ENCODE peak calls at places on chromosomes 13 and 19, in nine cellular contexts. One of them, this sample, is unnamed.

GRCh38 chr13:112346173-112346898 is 29.8 kb upstream of the SPACA7 start:
- DNase-seq in endothelial cell of umbilical vein: no peak
- DNase-seq in A549: no peak
- DNase-seq in ovary: no peak
- DNase-seq in adrenal gland: no peak
- DNase-seq in HCT116: peak; percentile 18
- DNase-seq in IMR-90: no peak
- DNase-seq in tibial nerve: no peak
- DNase-seq in suprapubic skin: peak; percentile 79
- DNase-seq in this sample: no peak

GRCh38 chr19:16078759-16079707 is 2.7 kb downstream of the TPM4 start:
- DNase-seq in endothelial cell of umbilical vein: peak; percentile 98
- DNase-seq in A549: peak; percentile 85
- DNase-seq in ovary: peak; percentile 79
- DNase-seq in adrenal gland: peak; percentile 72
- DNase-seq in HCT116: peak; percentile 67
- DNase-seq in IMR-90: peak; percentile 98
- DNase-seq in tibial nerve: peak; percentile 69
- DNase-seq in suprapubic skin: peak; percentile 87
- DNase-seq in this sample: peak; percentile 37

GRCh38 chr19:16561382-16561781 is 10.8 kb downstream of the SLC35E1 start:
- DNase-seq in endothelial cell of umbilical vein: no peak
- DNase-seq in A549: no peak
- DNase-seq in ovary: no peak
- DNase-seq in adrenal gland: no peak
- DNase-seq in HCT116: no peak
- DNase-seq in IMR-90: no peak
- DNase-seq in tibial nerve: no peak
- DNase-seq in suprapubic skin: no peak
- DNase-seq in this sample: no peak

GRCh38 chr13:59677430-59677829 is 486.3 kb downstream of the DIAPH3 start:
- DNase-seq in endothelial cell of umbilical vein: no peak
- DNase-seq in A549: no peak
- DNase-seq in ovary: no peak
- DNase-seq in adrenal gland: no peak
- DNase-seq in HCT116: no peak
- DNase-seq in IMR-90: no peak
- DNase-seq in tibial nerve: no peak
- DNase-seq in suprapubic skin: no peak
- DNase-seq in this sample: no peak

GRCh38 chr19:13206581-13206980 is 56.4 kb downstream of the IER2 start:
- DNase-seq in endothelial cell of umbilical vein: no peak
- DNase-seq in A549: no peak
- DNase-seq in ovary: no peak
- DNase-seq in adrenal gland: no peak
- DNase-seq in HCT116: no peak
- DNase-seq in IMR-90: no peak
- DNase-seq in tibial nerve: no peak
- DNase-seq in suprapubic skin: no peak
- DNase-seq in this sample: no peak

GRCh38 chr19:13795595-13796300 is 505 bp downstream of the ZSWIM4 start:
- DNase-seq in endothelial cell of umbilical vein: peak; percentile 25
- DNase-seq in A549: peak; percentile 23
- DNase-seq in ovary: no peak
- DNase-seq in adrenal gland: no peak
- DNase-seq in HCT116: no peak
- DNase-seq in IMR-90: peak; percentile 28
- DNase-seq in tibial nerve: no peak
- DNase-seq in suprapubic skin: no peak
- DNase-seq in this sample: peak; percentile 54

GRCh38 chr19:11160119-11160768 is 4.7 kb upstream of the SPC24 start:
- DNase-seq in endothelial cell of umbilical vein: peak; percentile 49
- DNase-seq in A549: no peak
- DNase-seq in ovary: no peak
- DNase-seq in adrenal gland: no peak
- DNase-seq in HCT116: no peak
- DNase-seq in IMR-90: peak; percentile 73
- DNase-seq in tibial nerve: no peak
- DNase-seq in suprapubic skin: no peak
- DNase-seq in this sample: no peak

GRCh38 chr13:23959231-23959862 is 62.0 kb upstream of the C1QTNF9B start:
- DNase-seq in endothelial cell of umbilical vein: no peak
- DNase-seq in A549: no peak
- DNase-seq in ovary: no peak
- DNase-seq in adrenal gland: no peak
- DNase-seq in HCT116: no peak
- DNase-seq in IMR-90: peak; percentile 43
- DNase-seq in tibial nerve: no peak
- DNase-seq in suprapubic skin: no peak
- DNase-seq in this sample: no peak

GRCh38 chr13:34869737-34870136 is 72.3 kb upstream of the NBEA start:
- DNase-seq in endothelial cell of umbilical vein: no peak
- DNase-seq in A549: no peak
- DNase-seq in ovary: no peak
- DNase-seq in adrenal gland: no peak
- DNase-seq in HCT116: no peak
- DNase-seq in IMR-90: no peak
- DNase-seq in tibial nerve: no peak
- DNase-seq in suprapubic skin: no peak
- DNase-seq in this sample: no peak

GRCh38 chr13:26914624-26915023 is 154.0 kb upstream of the GPR12 start:
- DNase-seq in endothelial cell of umbilical vein: no peak
- DNase-seq in A549: no peak
- DNase-seq in ovary: no peak
- DNase-seq in adrenal gland: no peak
- DNase-seq in HCT116: peak; percentile 6
- DNase-seq in IMR-90: no peak
- DNase-seq in tibial nerve: no peak
- DNase-seq in suprapubic skin: peak; percentile 37
- DNase-seq in this sample: no peak

GRCh38 chr19:5536337-5536894 is 31.3 kb downstream of the TINCR start:
- DNase-seq in endothelial cell of umbilical vein: no peak
- DNase-seq in A549: peak; percentile 23
- DNase-seq in ovary: peak; percentile 78
- DNase-seq in adrenal gland: peak; percentile 63
- DNase-seq in HCT116: peak; percentile 51
- DNase-seq in IMR-90: peak; percentile 33
- DNase-seq in tibial nerve: no peak
- DNase-seq in suprapubic skin: no peak
- DNase-seq in this sample: peak; percentile 70

GRCh38 chr13:112806761-112807652 is 117.2 kb downstream of the ATP11A start:
- DNase-seq in endothelial cell of umbilical vein: no peak
- DNase-seq in A549: no peak
- DNase-seq in ovary: no peak
- DNase-seq in adrenal gland: peak; percentile 79
- DNase-seq in HCT116: no peak
- DNase-seq in IMR-90: peak; percentile 47
- DNase-seq in tibial nerve: no peak
- DNase-seq in suprapubic skin: no peak
- DNase-seq in this sample: no peak

GRCh38 chr19:43634877-43635560 is 4.6 kb downstream of the CADM4 start:
- DNase-seq in endothelial cell of umbilical vein: no peak
- DNase-seq in A549: no peak
- DNase-seq in ovary: peak; percentile 64
- DNase-seq in adrenal gland: no peak
- DNase-seq in HCT116: no peak
- DNase-seq in IMR-90: no peak
- DNase-seq in tibial nerve: no peak
- DNase-seq in suprapubic skin: no peak
- DNase-seq in this sample: no peak

GRCh38 chr13:91817250-91817649 is 418.8 kb downstream of the GPC5 start:
- DNase-seq in endothelial cell of umbilical vein: peak; percentile 19
- DNase-seq in A549: peak; percentile 17
- DNase-seq in ovary: no peak
- DNase-seq in adrenal gland: no peak
- DNase-seq in HCT116: no peak
- DNase-seq in IMR-90: peak; percentile 13
- DNase-seq in tibial nerve: no peak
- DNase-seq in suprapubic skin: no peak
- DNase-seq in this sample: no peak

GRCh38 chr19:2129892-2130770 is 21.2 kb downstream of the AP3D1 start:
- DNase-seq in endothelial cell of umbilical vein: no peak
- DNase-seq in A549: no peak
- DNase-seq in ovary: no peak
- DNase-seq in adrenal gland: no peak
- DNase-seq in HCT116: no peak
- DNase-seq in IMR-90: no peak
- DNase-seq in tibial nerve: no peak
- DNase-seq in suprapubic skin: no peak
- DNase-seq in this sample: no peak

GRCh38 chr13:39587939-39588338 is 15.1 kb downstream of the LHFPL6 start:
- DNase-seq in endothelial cell of umbilical vein: no peak
- DNase-seq in A549: no peak
- DNase-seq in ovary: no peak
- DNase-seq in adrenal gland: no peak
- DNase-seq in HCT116: no peak
- DNase-seq in IMR-90: no peak
- DNase-seq in tibial nerve: no peak
- DNase-seq in suprapubic skin: no peak
- DNase-seq in this sample: no peak

GRCh38 chr13:107043016-107043957 is 475.4 kb upstream of the ARGLU1 start:
- DNase-seq in endothelial cell of umbilical vein: no peak
- DNase-seq in A549: no peak
- DNase-seq in ovary: no peak
- DNase-seq in adrenal gland: no peak
- DNase-seq in HCT116: no peak
- DNase-seq in IMR-90: peak; percentile 34
- DNase-seq in tibial nerve: no peak
- DNase-seq in suprapubic skin: no peak
- DNase-seq in this sample: no peak

GRCh38 chr19:18894254-18895037 is 1.5 kb downstream of the CERS1 start:
- DNase-seq in endothelial cell of umbilical vein: no peak
- DNase-seq in A549: no peak
- DNase-seq in ovary: no peak
- DNase-seq in adrenal gland: no peak
- DNase-seq in HCT116: no peak
- DNase-seq in IMR-90: peak; percentile 35
- DNase-seq in tibial nerve: no peak
- DNase-seq in suprapubic skin: no peak
- DNase-seq in this sample: no peak

GRCh38 chr13:26111797-26112196 is 60.0 kb upstream of the SHISA2 start:
- DNase-seq in endothelial cell of umbilical vein: no peak
- DNase-seq in A549: no peak
- DNase-seq in ovary: no peak
- DNase-seq in adrenal gland: no peak
- DNase-seq in HCT116: no peak
- DNase-seq in IMR-90: no peak
- DNase-seq in tibial nerve: no peak
- DNase-seq in suprapubic skin: no peak
- DNase-seq in this sample: no peak

GRCh38 chr19:58218899-58219298 is 9.8 kb upstream of the ZNF544 start:
- DNase-seq in endothelial cell of umbilical vein: peak; percentile 20
- DNase-seq in A549: peak; percentile 55
- DNase-seq in ovary: no peak
- DNase-seq in adrenal gland: no peak
- DNase-seq in HCT116: peak; percentile 40
- DNase-seq in IMR-90: no peak
- DNase-seq in tibial nerve: no peak
- DNase-seq in suprapubic skin: no peak
- DNase-seq in this sample: no peak

GRCh38 chr13:81872581-81872980 is 1531.7 kb upstream of the SPRY2 start:
- DNase-seq in endothelial cell of umbilical vein: no peak
- DNase-seq in A549: peak; percentile 14
- DNase-seq in ovary: no peak
- DNase-seq in adrenal gland: no peak
- DNase-seq in HCT116: peak; percentile 12
- DNase-seq in IMR-90: no peak
- DNase-seq in tibial nerve: no peak
- DNase-seq in suprapubic skin: no peak
- DNase-seq in this sample: no peak

GRCh38 chr13:99655351-99656091 is 154.2 kb downstream of the TM9SF2 start:
- DNase-seq in endothelial cell of umbilical vein: no peak
- DNase-seq in A549: peak; percentile 96
- DNase-seq in ovary: no peak
- DNase-seq in adrenal gland: no peak
- DNase-seq in HCT116: peak; percentile 90
- DNase-seq in IMR-90: peak; percentile 24
- DNase-seq in tibial nerve: no peak
- DNase-seq in suprapubic skin: no peak
- DNase-seq in this sample: no peak

GRCh38 chr13:99774644-99775043 is 196.9 kb downstream of the ZIC5 start:
- DNase-seq in endothelial cell of umbilical vein: no peak
- DNase-seq in A549: no peak
- DNase-seq in ovary: no peak
- DNase-seq in adrenal gland: no peak
- DNase-seq in HCT116: no peak
- DNase-seq in IMR-90: no peak
- DNase-seq in tibial nerve: no peak
- DNase-seq in suprapubic skin: no peak
- DNase-seq in this sample: no peak

GRCh38 chr13:102584423-102584822 is 12.4 kb upstream of the TPP2 start:
- DNase-seq in endothelial cell of umbilical vein: no peak
- DNase-seq in A549: no peak
- DNase-seq in ovary: no peak
- DNase-seq in adrenal gland: no peak
- DNase-seq in HCT116: no peak
- DNase-seq in IMR-90: no peak
- DNase-seq in tibial nerve: no peak
- DNase-seq in suprapubic skin: no peak
- DNase-seq in this sample: no peak
- TF ChIP-seq POLR2A in endothelial cell of umbilical vein: no peak
- TF ChIP-seq POLR2A in A549: no peak
- TF ChIP-seq POLR2A in ovary: no peak
- TF ChIP-seq POLR2A in adrenal gland: no peak
- TF ChIP-seq POLR2A in HCT116: no peak
- TF ChIP-seq POLR2A in IMR-90: no peak
- TF ChIP-seq POLR2A in tibial nerve: no peak
- TF ChIP-seq POLR2A in suprapubic skin: no peak
- TF ChIP-seq POLR2A in this sample: no peak

GRCh38 chr13:44021422-44021821 is 141.7 kb downstream of the LACC1 start:
- DNase-seq in endothelial cell of umbilical vein: no peak
- DNase-seq in A549: no peak
- DNase-seq in ovary: no peak
- DNase-seq in adrenal gland: no peak
- DNase-seq in HCT116: no peak
- DNase-seq in IMR-90: no peak
- DNase-seq in tibial nerve: no peak
- DNase-seq in suprapubic skin: no peak
- DNase-seq in this sample: no peak
- H3K27ac ChIP-seq in endothelial cell of umbilical vein: no peak overlapping the region
- H3K27ac ChIP-seq in A549: no peak overlapping the region
- H3K27ac ChIP-seq in ovary: no peak overlapping the region
- H3K27ac ChIP-seq in adrenal gland: no peak overlapping the region
- H3K27ac ChIP-seq in HCT116: no peak overlapping the region
- H3K27ac ChIP-seq in IMR-90: no peak overlapping the region
- H3K27ac ChIP-seq in tibial nerve: no peak overlapping the region
- H3K27ac ChIP-seq in suprapubic skin: no peak overlapping the region
- H3K27ac ChIP-seq in this sample: no peak overlapping the region

GRCh38 chr19:55599468-55600335 is at the start of the genes FIZ1 and ZNF524:
- DNase-seq in endothelial cell of umbilical vein: peak; percentile 99
- DNase-seq in A549: peak; percentile 99
- DNase-seq in ovary: peak; percentile 99
- DNase-seq in adrenal gland: peak; percentile 99
- DNase-seq in HCT116: peak; percentile 97
- DNase-seq in IMR-90: peak; percentile 98
- DNase-seq in tibial nerve: peak; percentile 98
- DNase-seq in suprapubic skin: peak; percentile 100
- DNase-seq in this sample: peak; percentile 99
- TF ChIP-seq POLR2A in endothelial cell of umbilical vein: no peak
- TF ChIP-seq POLR2A in A549: peak; percentile 33
- TF ChIP-seq POLR2A in ovary: peak; percentile 17
- TF ChIP-seq POLR2A in adrenal gland: no peak
- TF ChIP-seq POLR2A in HCT116: peak; percentile 50
- TF ChIP-seq POLR2A in IMR-90: peak; percentile 64
- TF ChIP-seq POLR2A in tibial nerve: no peak
- TF ChIP-seq POLR2A in suprapubic skin: no peak
- TF ChIP-seq POLR2A in this sample: no peak

GRCh38 chr19:45124021-45124420 is 31.0 kb downstream of the PPP1R37 start:
- DNase-seq in endothelial cell of umbilical vein: no peak
- DNase-seq in A549: no peak
- DNase-seq in ovary: no peak
- DNase-seq in adrenal gland: no peak
- DNase-seq in HCT116: no peak
- DNase-seq in IMR-90: no peak
- DNase-seq in tibial nerve: no peak
- DNase-seq in suprapubic skin: no peak
- DNase-seq in this sample: no peak
- H3K27ac ChIP-seq in endothelial cell of umbilical vein: no peak overlapping the region
- H3K27ac ChIP-seq in A549: no peak overlapping the region
- H3K27ac ChIP-seq in ovary: no peak overlapping the region
- H3K27ac ChIP-seq in adrenal gland: no peak overlapping the region
- H3K27ac ChIP-seq in HCT116: no peak overlapping the region
- H3K27ac ChIP-seq in IMR-90: no peak overlapping the region
- H3K27ac ChIP-seq in tibial nerve: no peak overlapping the region
- H3K27ac ChIP-seq in suprapubic skin: no peak overlapping the region
- H3K27ac ChIP-seq in this sample: no peak overlapping the region

This sample was measured in thyroid gland.